ENCODE peak calls at places on chromosomes 6 and 20, in five cellular contexts. G is heart right ventricle, X is ovary, J is PC-9, F is A549. U is an unnamed sample.
A peak's percentile ranks its signal among the peaks of the same experiment; 100 is the strongest.

GRCh38 chr6:169045486-169045885 is 208.2 kb downstream of the THBS2 start:
- DNase-seq in G (no peak), X (no peak), J (no peak), F (no peak), U (no peak)

GRCh38 chr20:17281478-17281877 is 54.6 kb downstream of the PCSK2 start:
- DNase-seq in G (no peak), X (no peak), J (no peak), F (no peak), U (no peak)

GRCh38 chr6:13030421-13030820 is 297.9 kb downstream of the TBC1D7 start:
- DNase-seq in G (no peak), X (no peak), J (no peak), F (no peak), U (no peak)

GRCh38 chr6:21157186-21157929 is 436.2 kb upstream of the SOX4 start:
- DNase-seq in G (no peak), X (no peak), J (no peak), F (no peak), U (no peak)

GRCh38 chr20:58993332-58994248 is 12.5 kb downstream of the NELFCD start:
- DNase-seq in G (no peak), X (no peak), J (no peak), F (no peak), U (no peak)

GRCh38 chr6:133890941-133891813 is 2.3 kb downstream of the TCF21 start:
- DNase-seq in G (peak; percentile 26), X (peak; percentile 80), J (no peak), F (peak; percentile 60), U (peak; percentile 51)

GRCh38 chr20:59023616-59024015 is 4.4 kb downstream of the TUBB1 start:
- DNase-seq in G (no peak), X (no peak), J (no peak), F (no peak), U (peak; percentile 30)

GRCh38 chr6:126842769-126843168 is 275.7 kb upstream of the RSPO3 start:
- DNase-seq in G (no peak), X (no peak), J (no peak), F (no peak), U (no peak)

GRCh38 chr6:14317616-14318015 is 200.0 kb downstream of the CD83 start:
- DNase-seq in G (no peak), X (no peak), J (no peak), F (no peak), U (no peak)

GRCh38 chr6:124490123-124490522 is 472.1 kb upstream of the RNF217 start:
- DNase-seq in G (no peak), X (no peak), J (peak; percentile 41), F (no peak), U (no peak)

GRCh38 chr6:157885211-157885788 is 62.3 kb downstream of the SNX9 start:
- DNase-seq in G (no peak), X (no peak), J (no peak), F (no peak), U (no peak)

GRCh38 chr6:15861486-15861885 is 198.7 kb upstream of the DTNBP1 start:
- DNase-seq in G (no peak), X (no peak), J (no peak), F (no peak), U (no peak)

GRCh38 chr20:13700761-13701160 is 62.0 kb upstream of the TASP1 start:
- DNase-seq in G (no peak), X (no peak), J (no peak), F (no peak), U (no peak)

GRCh38 chr6:82862543-82862942 is 203.1 kb downstream of the UBE3D start:
- DNase-seq in G (no peak), X (no peak), J (peak; percentile 45), F (no peak), U (no peak)

GRCh38 chr6:111793711-111794111 is 79.5 kb downstream of the FYN start:
- DNase-seq in G (no peak), X (no peak), J (no peak), F (no peak), U (no peak)

GRCh38 chr6:113351183-113351834 is 505.8 kb upstream of the MARCKS start:
- DNase-seq in G (peak; percentile 43), X (no peak), J (no peak), F (no peak), U (no peak)

GRCh38 chr20:34037121-34037520 is 43.4 kb downstream of the RALY start:
- DNase-seq in G (no peak), X (peak; percentile 25), J (no peak), F (no peak), U (no peak)

GRCh38 chr6:121055572-121056163 is 278.6 kb downstream of the TBC1D32 start:
- DNase-seq in G (no peak), X (no peak), J (no peak), F (peak; percentile 15), U (no peak)

GRCh38 chr20:10674684-10675455 is 1.1 kb upstream of the JAG1 start:
- DNase-seq in G (peak; percentile 83), X (peak; percentile 81), J (peak; percentile 62), F (peak; percentile 97), U (peak; percentile 90)

GRCh38 chr6:26053929-26054658 is 33.1 kb upstream of the HFE start:
- DNase-seq in G (no peak), X (no peak), J (peak; percentile 31), F (no peak), U (no peak)

GRCh38 chr6:37013516-37014491 is 8.3 kb downstream of the FGD2 start:
- DNase-seq in G (no peak), X (no peak), J (no peak), F (no peak), U (no peak)

GRCh38 chr6:12582421-12583110 is 134.0 kb upstream of the PHACTR1 start:
- DNase-seq in G (no peak), X (no peak), J (no peak), F (no peak), U (no peak)

GRCh38 chr6:110656492-110656891 is 158.8 kb downstream of the CDK19 start:
- DNase-seq in G (no peak), X (no peak), J (peak; percentile 94), F (no peak), U (no peak)

GRCh38 chr6:3981917-3982316 is 97.0 kb downstream of the FAM217A start:
- DNase-seq in G (no peak), X (no peak), J (no peak), F (no peak), U (no peak)

GRCh38 chr6:137271245-137272183 is 52.3 kb upstream of the IFNGR1 start:
- DNase-seq in G (no peak), X (no peak), J (peak; percentile 54), F (peak; percentile 13), U (no peak)

GRCh38 chr6:45461486-45461885 is 83.8 kb upstream of the SUPT3H start:
- DNase-seq in G (no peak), X (no peak), J (no peak), F (no peak), U (no peak)

GRCh38 chr20:5434116-5434515 is 117.4 kb upstream of the PROKR2 start:
- DNase-seq in G (no peak), X (no peak), J (no peak), F (no peak), U (no peak)

GRCh38 chr6:160355001-160355400 is 6.8 kb downstream of the SLC22A3 start:
- DNase-seq in G (no peak), X (no peak), J (peak; percentile 67), F (peak; percentile 39), U (no peak)

GRCh38 chr6:65566117-65566516 is 140.9 kb downstream of the EYS start:
- DNase-seq in G (no peak), X (no peak), J (no peak), F (no peak), U (no peak)

GRCh38 chr6:26401987-26402658 is at the start of gene BTN3A1:
- DNase-seq in G (peak; percentile 71), X (peak; percentile 66), J (peak; percentile 69), F (peak; percentile 66), U (peak; percentile 80)

GRCh38 chr6:136524936-136525413 is 25.2 kb downstream of the MAP7 start:
- DNase-seq in G (no peak), X (no peak), J (no peak), F (no peak), U (no peak)

GRCh38 chr6:87756858-87757257 is 54.8 kb upstream of the AKIRIN2 start:
- DNase-seq in G (no peak), X (no peak), J (peak; percentile 47), F (no peak), U (peak; percentile 53)

GRCh38 chr6:139126255-139126654 is 8.6 kb upstream of the HECA start:
- DNase-seq in G (no peak), X (no peak), J (no peak), F (no peak), U (no peak)

GRCh38 chr20:37992802-37993538 is 40.3 kb downstream of the TTI1 start:
- DNase-seq in G (peak; percentile 72), X (no peak), J (peak; percentile 74), F (peak; percentile 51), U (peak; percentile 59)
- H3K27ac ChIP-seq in G (peak overlapping the region; percentile 81), X (peak overlapping the region; percentile 21), J (no peak overlapping the region), F (peak overlapping the region; percentile 55), U (peak overlapping the region; percentile 73)

DNA sequence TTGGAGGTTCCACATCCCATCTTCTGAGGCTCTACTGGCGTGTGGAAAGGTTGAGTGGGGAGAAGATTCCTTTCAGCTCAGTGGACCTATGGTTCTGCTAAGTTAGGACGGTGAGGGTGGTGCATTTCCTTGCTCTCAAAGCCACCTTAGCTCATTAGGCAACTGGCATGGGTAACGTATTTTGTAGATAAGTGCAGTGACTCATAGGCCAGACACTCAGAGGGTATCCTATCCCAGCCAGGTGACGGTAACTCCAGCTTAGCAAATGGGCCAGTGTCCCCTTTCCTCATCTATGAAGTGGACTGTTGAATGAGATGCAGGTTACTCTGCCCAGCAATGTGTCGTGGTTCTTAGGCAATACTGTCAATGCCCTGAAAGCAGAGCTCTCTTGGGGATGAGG is 3.7 kb downstream of the RPS6KA2 start:
- DNase-seq in G (peak; percentile 3), X (no peak), J (peak; percentile 87), F (no peak), U (no peak)
- TF ChIP-seq CTCF in G (no peak), X (no peak), J (no peak), F (no peak), U (no peak)

GRCh38 chr6:46776070-46776752 is 17.0 kb upstream of the MEP1A start:
- DNase-seq in G (no peak), X (no peak), J (no peak), F (no peak), U (no peak)

GRCh38 chr6:46772038-46772437 is 21.2 kb upstream of the MEP1A start:
- DNase-seq in G (no peak), X (no peak), J (no peak), F (no peak), U (no peak)

GRCh38 chr6:46772754-46773153 is 20.4 kb upstream of the MEP1A start:
- DNase-seq in G (peak; percentile 27), X (no peak), J (no peak), F (no peak), U (peak; percentile 72)

GRCh38 chr6:46771556-46771955 is 21.6 kb upstream of the MEP1A start:
- DNase-seq in G (no peak), X (no peak), J (no peak), F (no peak), U (no peak)

GRCh38 chr6:46773201-46773855 is 19.9 kb upstream of the MEP1A start:
- DNase-seq in G (no peak), X (no peak), J (no peak), F (no peak), U (no peak)
- H3K27ac ChIP-seq in G (no peak overlapping the region), X (no peak overlapping the region), J (no peak overlapping the region), F (no peak overlapping the region), U (no peak overlapping the region)

DNA sequence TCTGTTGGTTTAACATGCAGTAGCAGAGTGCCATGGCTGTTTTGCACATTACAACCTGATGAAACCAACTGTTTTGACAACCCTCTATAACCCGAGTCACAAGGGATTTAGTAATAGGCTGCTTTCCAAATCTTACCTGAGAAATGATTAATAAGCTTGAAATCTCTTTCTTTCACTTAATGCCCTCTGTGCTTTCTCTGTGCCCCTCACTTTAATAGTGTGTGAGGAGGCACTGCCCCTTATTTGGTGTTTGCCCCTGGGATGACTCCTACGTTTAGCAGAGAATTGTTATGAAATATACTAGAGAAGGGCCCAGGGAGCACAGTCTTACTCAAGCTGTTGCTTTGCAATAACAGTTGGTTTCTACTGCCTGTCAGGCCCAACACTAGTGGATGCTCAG is 31.0 kb upstream of the PTCHD4 start:
- DNase-seq in G (no peak), X (no peak), J (peak; percentile 54), F (no peak), U (no peak)
- TF ChIP-seq CTCF in G (no peak), X (no peak), J (no peak), F (no peak), U (no peak)

U was measured in lower lobe of right lung.